ENCODE peak calls at places on chromosomes 13 and 19, in five cellular contexts. J, I, W, T and G are unnamed samples.

GRCh38 chr19:51566489-51567100 is 4.5 kb upstream of the ZNF175 start:
- DNase-seq in J (no peak), I (no peak), W (no peak), T (no peak), G (no peak)

GRCh38 chr13:30697177-30697953 is 38.0 kb upstream of the ALOX5AP start:
- DNase-seq in J (no peak), I (peak; percentile 58), W (no peak), T (no peak), G (no peak)

GRCh38 chr13:93603043-93603442 is 376.4 kb downstream of the GPC6 start:
- DNase-seq in J (no peak), I (peak; percentile 87), W (no peak), T (peak; percentile 0), G (peak; percentile 86)

GRCh38 chr13:38763446-38764381 is 76.8 kb downstream of the FREM2 start:
- DNase-seq in J (no peak), I (peak; percentile 58), W (no peak), T (no peak), G (peak; percentile 60)

GRCh38 chr13:21747456-21747855 is 76.6 kb downstream of the FGF9 start:
- DNase-seq in J (no peak), I (no peak), W (no peak), T (no peak), G (no peak)

GRCh38 chr13:73060251-73061160 is 1.7 kb downstream of the KLF5 start:
- DNase-seq in J (peak; percentile 34), I (peak; percentile 75), W (peak; percentile 61), T (no peak), G (peak; percentile 69)

GRCh38 chr13:90956036-90956435 is 391.5 kb upstream of the MIR17HG start:
- DNase-seq in J (no peak), I (no peak), W (no peak), T (no peak), G (no peak)

GRCh38 chr13:72781461-72782439 is at the start of the genes DIS3 and PIBF1:
- DNase-seq in J (peak; percentile 95), I (peak; percentile 98), W (peak; percentile 99), T (peak; percentile 96), G (peak; percentile 99)

GRCh38 chr13:71864981-71865857 is 1.8 kb downstream of the DACH1 start:
- DNase-seq in J (peak; percentile 11), I (no peak), W (peak; percentile 60), T (no peak), G (no peak)

GRCh38 chr13:113536461-113537110 is 46.1 kb upstream of the DCUN1D2 start:
- DNase-seq in J (no peak), I (no peak), W (no peak), T (no peak), G (no peak)

GRCh38 chr13:49649244-49649962 is 21.1 kb downstream of the ARL11 start:
- DNase-seq in J (no peak), I (peak; percentile 67), W (no peak), T (no peak), G (peak; percentile 59)

GRCh38 chr13:98741741-98742435 is 10.6 kb downstream of the SLC15A1 start:
- DNase-seq in J (no peak), I (no peak), W (no peak), T (no peak), G (no peak)

GRCh38 chr19:42088471-42089190 is 12.7 kb downstream of the ZNF574 start:
- DNase-seq in J (no peak), I (peak; percentile 70), W (peak; percentile 48), T (peak; percentile 50), G (peak; percentile 65)

GRCh38 chr13:84200971-84201370 is 318.7 kb upstream of the SLITRK1 start:
- DNase-seq in J (no peak), I (no peak), W (no peak), T (no peak), G (no peak)

GRCh38 chr19:42277821-42278809 is 9.1 kb downstream of the CIC start:
- DNase-seq in J (peak; percentile 37), I (peak; percentile 74), W (peak; percentile 53), T (peak; percentile 74), G (peak; percentile 52)

GRCh38 chr19:32909257-32909656 is 39.7 kb upstream of the SLC7A9 start:
- DNase-seq in J (no peak), I (no peak), W (no peak), T (no peak), G (no peak)

GRCh38 chr13:37546087-37546486 is 52.5 kb downstream of the POSTN start:
- DNase-seq in J (no peak), I (no peak), W (no peak), T (no peak), G (no peak)

GRCh38 chr13:84296386-84296785 is 414.1 kb upstream of the SLITRK1 start:
- DNase-seq in J (no peak), I (no peak), W (no peak), T (no peak), G (no peak)

GRCh38 chr19:39351537-39352037 is 9.4 kb downstream of the SAMD4B start:
- DNase-seq in J (no peak), I (no peak), W (no peak), T (no peak), G (no peak)

GRCh38 chr13:35965226-35965927 is 165.8 kb downstream of the DCLK1 start:
- DNase-seq in J (no peak), I (no peak), W (no peak), T (no peak), G (no peak)

GRCh38 chr19:42693760-42694350 is 46.4 kb downstream of the PSG3 start:
- DNase-seq in J (no peak), I (peak; percentile 41), W (no peak), T (peak; percentile 60), G (peak; percentile 51)

GRCh38 chr13:109146912-109147624 is 517.7 kb downstream of the MYO16 start:
- DNase-seq in J (no peak), I (peak; percentile 60), W (no peak), T (peak; percentile 53), G (peak; percentile 80)

GRCh38 chr13:93227280-93227905 is 786 bp downstream of the GPC6 start:
- DNase-seq in J (no peak), I (peak; percentile 67), W (peak; percentile 50), T (no peak), G (peak; percentile 59)

GRCh38 chr13:43805681-43806128 is 18.9 kb upstream of the ENOX1 start:
- DNase-seq in J (no peak), I (no peak), W (no peak), T (no peak), G (no peak)

GRCh38 chr19:32869369-32870153 is at the start of gene SLC7A9:
- DNase-seq in J (no peak), I (no peak), W (peak; percentile 23), T (no peak), G (no peak)

GRCh38 chr19:39407644-39408391 is 1.2 kb downstream of the ZFP36 start:
- DNase-seq in J (peak; percentile 66), I (peak; percentile 63), W (peak; percentile 82), T (peak; percentile 80), G (peak; percentile 38)

GRCh38 chr13:30049692-30050091 is 199.3 kb upstream of the UBL3 start:
- DNase-seq in J (no peak), I (no peak), W (no peak), T (peak; percentile 19), G (no peak)

GRCh38 chr19:8336072-8336569 is 6.9 kb downstream of the KANK3 start:
- DNase-seq in J (no peak), I (no peak), W (peak; percentile 44), T (peak; percentile 56), G (no peak)

GRCh38 chr19:8336665-8337064 is 6.4 kb downstream of the KANK3 start:
- DNase-seq in J (no peak), I (no peak), W (peak; percentile 9), T (no peak), G (no peak)

GRCh38 chr19:8333771-8334457 is 9.1 kb downstream of the KANK3 start:
- DNase-seq in J (no peak), I (no peak), W (peak; percentile 46), T (no peak), G (no peak)

GRCh38 chr19:8334458-8335342 is 8.4 kb downstream of the KANK3 start:
- DNase-seq in J (peak; percentile 56), I (peak; percentile 68), W (peak; percentile 56), T (peak; percentile 83), G (peak; percentile 72)

GRCh38 chr19:8335343-8336071 is 7.6 kb downstream of the KANK3 start:
- DNase-seq in J (no peak), I (no peak), W (peak; percentile 41), T (peak; percentile 68), G (no peak)
- TF ChIP-seq CTCF in J (no peak), I (no peak), W (no peak), T (peak; percentile 58), G (no peak)

DNA sequence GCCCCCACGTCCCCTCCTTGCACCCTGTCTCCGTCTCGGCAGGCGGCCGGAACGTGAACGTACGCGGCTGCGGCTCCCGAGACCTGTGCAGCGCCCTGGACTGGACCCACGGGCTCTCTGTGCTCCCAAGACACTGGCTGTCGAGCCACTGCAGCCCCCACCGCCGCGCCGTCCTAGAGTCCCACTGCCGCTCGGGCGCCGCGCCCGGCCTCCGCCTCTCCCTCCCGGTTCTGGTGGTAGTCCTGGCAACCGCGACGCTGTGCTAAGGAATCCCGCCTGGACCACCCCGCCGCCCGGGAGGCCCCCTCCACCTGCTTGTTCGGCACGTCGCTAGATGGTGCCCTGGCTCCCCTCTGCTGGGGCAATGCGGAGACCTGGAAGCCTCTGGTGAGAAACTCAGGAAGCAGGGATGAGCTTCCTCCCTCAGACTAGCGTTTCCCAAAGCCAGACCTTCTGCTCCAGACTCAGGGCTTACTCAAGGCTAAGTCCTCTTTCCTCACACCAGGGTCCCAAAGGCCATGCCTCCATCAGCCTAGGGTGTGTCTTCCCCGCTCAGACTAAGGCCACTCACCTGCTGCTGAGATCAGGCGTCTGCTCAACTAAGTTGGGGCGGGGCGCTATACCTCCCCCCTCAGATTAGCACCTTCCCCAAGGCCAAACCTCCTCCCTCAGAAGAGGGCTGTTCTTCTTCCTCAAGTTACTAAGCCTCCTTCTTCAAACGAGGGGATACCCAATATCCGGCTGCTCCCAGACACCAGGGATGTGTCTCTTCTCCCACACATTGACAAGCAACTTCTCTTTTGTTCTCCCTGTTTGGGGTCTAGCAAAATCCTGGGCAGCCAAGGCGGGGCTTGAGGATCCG is 16.1 kb upstream of the IRGC start:
- DNase-seq in J (peak; percentile 32), I (peak; percentile 42), W (peak; percentile 57), T (peak; percentile 10), G (peak; percentile 40)
- H3K4me3 ChIP-seq in J (peak overlapping the region; percentile 16), I (peak overlapping the region; percentile 30), W (peak overlapping the region; percentile 44), T (no peak overlapping the region), G (peak overlapping the region; percentile 22)

DNA sequence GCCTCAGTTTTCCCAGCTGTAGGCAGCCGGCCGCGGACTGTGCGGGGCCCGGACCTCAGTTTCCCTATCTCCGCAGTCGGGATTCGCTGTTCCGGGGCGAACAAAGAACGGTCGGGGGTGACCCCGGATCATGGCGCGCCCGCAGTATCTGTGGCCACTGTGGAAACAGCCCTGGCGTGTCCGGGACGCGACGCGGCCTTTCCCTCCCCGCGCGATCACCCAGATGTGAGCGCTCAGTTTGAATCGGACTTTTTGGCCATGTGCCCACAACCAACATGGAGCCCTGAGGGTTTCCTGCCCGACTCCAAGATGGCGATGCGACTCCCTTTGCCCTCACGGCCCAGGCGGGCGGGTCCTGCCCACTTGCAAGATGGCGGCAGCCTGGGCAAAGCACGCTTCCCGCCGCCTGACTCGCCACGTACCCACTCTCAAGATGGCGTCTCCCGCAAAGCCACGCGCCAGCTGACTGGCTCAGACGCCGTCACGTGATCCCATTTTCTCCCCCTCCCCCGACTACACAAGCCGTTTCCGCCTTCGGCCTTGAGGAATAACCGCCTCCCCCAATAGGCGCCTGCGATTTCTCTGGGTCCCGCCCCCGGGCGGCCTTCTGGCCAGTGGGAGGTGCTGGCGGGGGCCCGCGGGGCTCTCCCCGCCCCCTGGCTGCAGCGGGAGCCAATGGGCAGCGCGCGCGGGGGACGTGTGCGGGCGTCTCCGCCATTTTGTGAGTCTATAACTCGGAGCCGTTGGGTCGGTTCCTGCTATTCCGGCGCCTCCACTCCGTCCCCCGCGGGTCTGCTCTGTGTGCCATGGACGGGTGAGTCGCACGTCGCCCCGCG is at the start of gene PTBP1:
- DNase-seq in J (peak; percentile 99), I (peak; percentile 100), W (peak; percentile 100), T (peak; percentile 99), G (peak; percentile 100)
- TF ChIP-seq CTCF in J (no peak), I (no peak), W (no peak), T (no peak), G (no peak)

GRCh38 chr19:18353378-18354005 is 13.1 kb downstream of the PGPEP1 start:
- DNase-seq in J (no peak), I (no peak), W (no peak), T (no peak), G (no peak)
- H3K4me3 ChIP-seq in J (no peak overlapping the region), I (no peak overlapping the region), W (no peak overlapping the region), T (no peak overlapping the region), G (no peak overlapping the region)